ENCODE peak calls at places on chromosomes 16 and 17, in four cellular contexts. N is colonic mucosa, C is PC-3, V is K562. L is an unnamed sample.

GRCh38 chr17:77011173-77012011 is 129.4 kb upstream of the SEC14L1 start:
- DNase-seq in V (no peak), N (peak; percentile 59), C (peak; percentile 83), L (peak; percentile 16)

GRCh38 chr16:69566437-69567030 is 768 bp downstream of the NFAT5 start:
- DNase-seq in C (peak; percentile 40), N (peak; percentile 73), V (peak; percentile 75), L (peak; percentile 71)

GRCh38 chr16:82192665-82193064 is 22.6 kb upstream of the MPHOSPH6 start:
- DNase-seq in C (peak; percentile 71), V (no peak), N (no peak), L (peak; percentile 38)

GRCh38 chr17:17420561-17421269 is 56.1 kb upstream of the MED9 start:
- DNase-seq in C (no peak), N (no peak), V (peak; percentile 19), L (peak; percentile 63)

GRCh38 chr16:3695610-3696369 is 21.5 kb downstream of the TRAP1 start:
- DNase-seq in C (no peak), N (no peak), V (no peak), L (no peak)

GRCh38 chr17:13222931-13223330 is 205.1 kb upstream of the ELAC2 start:
- DNase-seq in V (no peak), C (no peak), N (peak; percentile 19), L (no peak)

GRCh38 chr17:55421179-55421934 is at the start of gene MMD:
- DNase-seq in N (peak; percentile 77), V (peak; percentile 41), C (peak; percentile 34), L (no peak)

GRCh38 chr17:35536664-35537160 is 766 bp downstream of the SLFN12L start:
- DNase-seq in N (no peak), V (no peak), C (no peak), L (no peak)

GRCh38 chr17:10192963-10193362 is 5.4 kb downstream of the GAS7 start:
- DNase-seq in C (no peak), V (no peak), N (no peak), L (peak; percentile 78)

GRCh38 chr16:50747206-50747956 is 5.5 kb downstream of the CYLD start:
- DNase-seq in V (no peak), N (no peak), C (peak; percentile 39), L (peak; percentile 10)

GRCh38 chr17:58219789-58220183 is 731 bp upstream of the MKS1 start:
- DNase-seq in N (no peak), V (peak; percentile 12), C (peak; percentile 65), L (no peak)

GRCh38 chr17:73539176-73539575 is 105.1 kb downstream of the SDK2 start:
- DNase-seq in V (no peak), N (no peak), C (no peak), L (no peak)

GRCh38 chr16:87645802-87646201 is 43.5 kb downstream of the JPH3 start:
- DNase-seq in V (no peak), C (no peak), N (no peak), L (no peak)

GRCh38 chr16:87652386-87652785 is 50.1 kb downstream of the JPH3 start:
- DNase-seq in C (no peak), V (no peak), N (no peak), L (no peak)

GRCh38 chr16:87648236-87648635 is 45.9 kb downstream of the JPH3 start:
- DNase-seq in C (no peak), N (no peak), V (no peak), L (no peak)

GRCh38 chr16:87647431-87648185 is 45.3 kb downstream of the JPH3 start:
- DNase-seq in V (no peak), N (no peak), C (no peak), L (no peak)

GRCh38 chr16:87648698-87649487 is 46.6 kb downstream of the JPH3 start:
- DNase-seq in N (no peak), V (no peak), C (no peak), L (no peak)
- H3K27me3 ChIP-seq in N (no peaks in the 10 kb centered on the region), V (peaks cover 54% of the 10 kb centered on the region), C (peaks cover 39% of the 10 kb centered on the region), L (peaks cover 9% of the 10 kb centered on the region)

GRCh38 chr17:39513256-39513655 is 52.0 kb downstream of the CDK12 start:
- DNase-seq in C (no peak), N (no peak), V (no peak), L (no peak)
- H3K9ac ChIP-seq in C (no peak overlapping the region), N (no peak overlapping the region), V (no peak overlapping the region), L (no peak overlapping the region)

GRCh38 chr17:40561871-40562611 is 3.2 kb downstream of the CCR7 start:
- DNase-seq in N (no peak), C (no peak), V (no peak), L (no peak)
- H3K27me3 ChIP-seq in N (no peaks in the 10 kb centered on the region), C (no peaks in the 10 kb centered on the region), V (peaks cover 5% of the 10 kb centered on the region), L (peaks cover 27% of the 10 kb centered on the region)

GRCh38 chr16:78278047-78278446 is 178.6 kb downstream of the WWOX start:
- DNase-seq in C (no peak), N (no peak), V (no peak), L (no peak)
- H3K9ac ChIP-seq in C (no peak overlapping the region), N (no peak overlapping the region), V (no peak overlapping the region), L (no peak overlapping the region)

GRCh38 chr17:20114466-20114865 is 105.3 kb downstream of the SPECC1 start:
- DNase-seq in N (no peak), V (no peak), C (peak; percentile 32), L (no peak)
- H3K27me3 ChIP-seq in N (no peaks in the 10 kb centered on the region), V (no peaks in the 10 kb centered on the region), C (no peaks in the 10 kb centered on the region), L (peaks cover 3% of the 10 kb centered on the region)

GRCh38 chr17:50560185-50560824 is at the start of gene CACNA1G:
- DNase-seq in N (peak; percentile 92), V (peak; percentile 99), C (peak; percentile 88), L (peak; percentile 79)
- H3K9ac ChIP-seq in N (no peak within 1 kb of the TSS), V (peak within 1 kb of the TSS; percentile 75), C (no peak within 1 kb of the TSS), L (peak within 1 kb of the TSS; percentile 4)

DNA sequence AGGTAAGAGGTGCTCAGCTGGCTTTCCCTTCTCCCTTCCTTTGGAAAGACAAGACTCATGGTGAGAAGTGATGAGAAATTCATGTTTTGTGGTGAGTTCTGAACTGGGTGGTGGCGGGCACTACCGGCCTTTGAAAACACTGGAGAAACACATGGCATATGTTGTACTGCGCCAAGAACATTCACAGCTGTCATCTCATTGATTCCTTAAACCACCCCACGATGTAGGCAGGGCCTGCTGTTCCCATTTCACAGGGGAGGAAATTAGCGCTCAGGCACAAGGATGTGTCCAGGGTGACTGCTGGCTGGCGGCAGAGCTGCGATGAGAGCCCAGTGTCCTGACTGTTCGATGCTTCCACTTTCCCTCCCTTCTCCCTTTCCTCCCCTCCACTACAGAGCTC is 1.6 kb upstream of the DOC2B start:
- DNase-seq in V (no peak), N (no peak), C (no peak), L (no peak)
- H3K27me3 ChIP-seq in V (no peaks in the 10 kb centered on the region), N (peaks cover 23% of the 10 kb centered on the region), C (peaks cover 10% of the 10 kb centered on the region), L (peaks cover 19% of the 10 kb centered on the region)

DNA sequence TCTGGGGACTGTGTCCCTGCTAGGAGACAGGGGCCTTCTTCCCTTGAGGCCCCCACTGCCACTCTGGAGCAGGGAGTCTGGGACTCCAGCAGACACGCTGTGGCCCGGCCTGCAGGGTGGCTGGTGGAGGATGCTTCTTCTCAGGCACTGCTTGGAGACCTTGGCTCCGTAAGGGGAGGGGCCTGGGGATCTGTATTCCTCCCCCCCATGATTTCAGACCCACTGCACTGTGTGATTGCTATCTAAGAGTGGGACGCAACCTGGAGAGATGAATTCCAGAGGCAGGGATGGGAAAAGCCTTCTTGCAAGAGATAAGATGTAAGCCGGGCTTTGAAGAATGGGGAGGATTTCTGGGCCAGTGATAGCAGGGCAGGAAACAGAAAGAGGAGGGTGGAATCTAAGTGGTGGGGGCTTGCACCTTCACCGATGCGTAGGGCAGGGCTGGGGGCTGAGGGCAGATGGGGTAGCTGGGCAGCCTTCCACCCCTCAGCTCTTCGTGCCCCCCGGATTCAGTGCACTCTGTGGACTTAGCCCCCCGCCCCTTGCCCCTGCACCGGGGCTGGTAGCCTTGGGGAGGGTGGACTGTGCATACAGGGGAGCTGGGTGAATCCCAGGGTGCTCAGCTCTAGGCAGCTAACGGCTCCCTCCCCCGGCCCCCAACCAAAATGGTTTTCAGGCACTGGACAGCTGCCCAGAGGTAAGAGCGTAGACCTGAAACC is 5.2 kb upstream of the GSE1 start:
- DNase-seq in C (no peak), V (no peak), N (no peak), L (no peak)
- H3K9ac ChIP-seq in C (no peak overlapping the region), V (peak overlapping the region; percentile 84), N (no peak overlapping the region), L (no peak overlapping the region)

GRCh38 chr16:86825631-86826030 is 247.3 kb downstream of the FOXL1 start:
- DNase-seq in N (no peak), V (no peak), C (no peak), L (no peak)

GRCh38 chr16:86826931-86827330 is 248.6 kb downstream of the FOXL1 start:
- DNase-seq in C (no peak), V (no peak), N (no peak), L (peak; percentile 84)

GRCh38 chr16:86828653-86829052 is 250.3 kb downstream of the FOXL1 start:
- DNase-seq in N (no peak), C (no peak), V (no peak), L (no peak)

GRCh38 chr16:86828202-86828601 is 249.9 kb downstream of the FOXL1 start:
- DNase-seq in N (no peak), V (no peak), C (no peak), L (no peak)

GRCh38 chr16:86827521-86827920 is 249.2 kb downstream of the FOXL1 start:
- DNase-seq in V (no peak), C (peak; percentile 37), N (no peak), L (no peak)
- H3K27me3 ChIP-seq in V (peaks cover 28% of the 10 kb centered on the region), C (no peaks in the 10 kb centered on the region), N (no peaks in the 10 kb centered on the region), L (peaks cover 19% of the 10 kb centered on the region)

DNA sequence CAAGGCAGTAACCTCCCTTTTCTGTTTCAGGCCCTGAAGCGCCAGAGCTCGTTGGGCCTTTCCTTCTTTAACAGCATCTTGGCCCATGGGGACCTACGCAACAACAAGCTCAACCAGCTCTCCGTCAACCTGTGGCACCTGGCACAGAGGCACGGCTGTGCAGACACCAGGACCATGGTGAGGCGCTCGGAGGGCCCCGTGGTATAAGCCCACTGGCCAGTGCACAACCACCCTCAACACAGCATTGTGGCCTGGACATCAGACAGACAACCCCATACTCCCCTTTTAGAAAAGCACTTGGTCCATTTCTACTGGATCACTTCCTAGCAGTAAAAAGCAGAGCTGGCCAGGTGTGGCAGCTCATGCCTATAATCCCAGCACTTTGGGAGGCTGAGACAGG is 18.6 kb downstream of the KNOP1 start:
- DNase-seq in N (no peak), C (no peak), V (no peak), L (no peak)
- H3K9ac ChIP-seq in N (no peak overlapping the region), C (no peak overlapping the region), V (no peak overlapping the region), L (no peak overlapping the region)

L was measured in fibroblast of lung.